ENCODE peak calls at places on chromosomes 7 and 10, in four cellular contexts. L is GM03348, P is posterior cingulate gyrus, V is lower leg skin. R is an unnamed sample.
A peak's percentile ranks its signal among the peaks of the same experiment; 100 is the strongest.

GRCh38 chr7:26854932-26855331 is 9.5 kb downstream of the SKAP2 start:
- DNase-seq in L (no peak), P (no peak), V (no peak), R (no peak)

GRCh38 chr10:33214174-33214573 is 120.3 kb downstream of the NRP1 start:
- DNase-seq in L (no peak), P (no peak), V (no peak), R (no peak)

GRCh38 chr7:13860734-13861133 is 128.7 kb downstream of the ETV1 start:
- DNase-seq in L (no peak), P (no peak), V (no peak), R (no peak)

GRCh38 chr10:22324413-22324812 is 3.5 kb downstream of the BMI1 start:
- DNase-seq in L (no peak), P (no peak), V (no peak), R (peak; percentile 7)

GRCh38 chr7:150948791-150949251 is 29.3 kb downstream of the KCNH2 start:
- DNase-seq in L (no peak), P (no peak), V (peak; percentile 81), R (no peak)

GRCh38 chr7:151684408-151685175 is 164.9 kb upstream of the RHEB start:
- DNase-seq in L (no peak), P (no peak), V (peak; percentile 80), R (peak; percentile 50)

GRCh38 chr7:69105092-69105491 is 493.2 kb upstream of the AUTS2 start:
- DNase-seq in L (no peak), P (no peak), V (peak; percentile 14), R (no peak)

GRCh38 chr7:142618655-142619351 is 130.5 kb upstream of the PRSS1 start:
- DNase-seq in L (no peak), P (no peak), V (no peak), R (no peak)

GRCh38 chr7:101924171-101924570 is 106.7 kb downstream of the CUX1 start:
- DNase-seq in L (peak; percentile 67), P (no peak), V (no peak), R (peak; percentile 91)

GRCh38 chr7:11319491-11320274 is 346.0 kb downstream of the PHF14 start:
- DNase-seq in L (no peak), P (no peak), V (no peak), R (peak; percentile 58)

GRCh38 chr10:106935978-106936451 is 228.5 kb downstream of the SORCS1 start:
- DNase-seq in L (no peak), P (no peak), V (no peak), R (no peak)

GRCh38 chr10:17910144-17910789 is 41.5 kb upstream of the SLC39A12 start:
- DNase-seq in L (peak; percentile 65), P (no peak), V (no peak), R (peak; percentile 55)

GRCh38 chr7:47356261-47356660 is 225.7 kb downstream of the TNS3 start:
- DNase-seq in L (no peak), P (no peak), V (peak; percentile 12), R (no peak)

GRCh38 chr7:86814980-86815379 is 171.3 kb downstream of the GRM3 start:
- DNase-seq in L (peak; percentile 6), P (no peak), V (no peak), R (peak; percentile 6)

GRCh38 chr10:20984632-20985031 is 87.5 kb upstream of the NEBL start:
- DNase-seq in L (no peak), P (no peak), V (no peak), R (no peak)

GRCh38 chr10:122234416-122234815 is 36.7 kb upstream of the BTBD16 start:
- DNase-seq in L (no peak), P (no peak), V (no peak), R (no peak)

GRCh38 chr7:120553497-120553896 is 280.5 kb downstream of the KCND2 start:
- DNase-seq in L (no peak), P (no peak), V (no peak), R (no peak)

GRCh38 chr10:120048358-120048757 is 155.8 kb downstream of the SEC23IP start:
- DNase-seq in L (no peak), P (no peak), V (no peak), R (no peak)

GRCh38 chr10:130805635-130806030 is 505.9 kb downstream of the TCERG1L start:
- DNase-seq in L (no peak), P (no peak), V (peak; percentile 23), R (no peak)

GRCh38 chr7:55622241-55622835 is 50.0 kb upstream of the VOPP1 start:
- DNase-seq in L (no peak), P (no peak), V (no peak), R (no peak)

GRCh38 chr10:52483587-52483986 is 169.5 kb downstream of the DKK1 start:
- DNase-seq in L (no peak), P (no peak), V (no peak), R (no peak)

GRCh38 chr7:81685263-81685868 is 84.5 kb downstream of the HGF start:
- DNase-seq in L (no peak), P (no peak), V (no peak), R (no peak)

GRCh38 chr7:24992314-24992713 is 12.3 kb upstream of the OSBPL3 start:
- DNase-seq in L (no peak), P (no peak), V (no peak), R (no peak)

GRCh38 chr10:43606323-43607198 is at the start of gene ZNF485:
- DNase-seq in L (peak; percentile 91), P (peak; percentile 77), V (peak; percentile 90), R (peak; percentile 61)

GRCh38 chr7:107169120-107170050 is 582 bp downstream of the HBP1 start:
- DNase-seq in L (peak; percentile 93), P (peak; percentile 97), V (peak; percentile 99), R (peak; percentile 98)

GRCh38 chr10:61900829-61901783 is at the start of gene ARID5B:
- DNase-seq in L (peak; percentile 66), P (peak; percentile 49), V (no peak), R (peak; percentile 84)

GRCh38 chr7:82624337-82624736 is 180.8 kb upstream of the CACNA2D1 start:
- DNase-seq in L (peak; percentile 25), P (no peak), V (no peak), R (peak; percentile 77)

GRCh38 chr10:18594574-18595156 is 56.7 kb downstream of the NSUN6 start:
- DNase-seq in L (no peak), P (no peak), V (no peak), R (no peak)